ENCODE peak calls at places on chromosome 6, in four cellular contexts. S is K562, F is GM12878, I is HepG2. M is an unnamed sample.

GRCh38 chr6:80332013-80332412 is 225.5 kb downstream of the BCKDHB start:
- DNase-seq in I (no peak), F (no peak), S (no peak), M (no peak)

GRCh38 chr6:132780770-132781371 is 17.6 kb downstream of the SLC18B1 start:
- DNase-seq in S (no peak), I (peak), F (no peak), M (peak)

GRCh38 chr6:108782231-108783041 is 65.8 kb upstream of the ARMC2 start:
- DNase-seq in I (peak), F (no peak), S (peak), M (peak)

GRCh38 chr6:9704989-9705388 is 709.9 kb downstream of the TFAP2A start:
- DNase-seq in S (no peak), I (peak), F (no peak), M (no peak)

GRCh38 chr6:151690303-151690702 is 117.2 kb upstream of the ESR1 start:
- DNase-seq in I (no peak), F (peak), S (no peak), M (no peak)

GRCh38 chr6:15477746-15478145 is 185.1 kb downstream of the DTNBP1 start:
- DNase-seq in S (no peak), I (no peak), F (no peak), M (no peak)

GRCh38 chr6:127022297-127022696 is 96.2 kb upstream of the RSPO3 start:
- DNase-seq in S (no peak), I (peak), F (no peak), M (peak)

GRCh38 chr6:39156763-39157162 is 41.8 kb upstream of the SAYSD1 start:
- DNase-seq in S (no peak), F (no peak), I (no peak), M (no peak)

GRCh38 chr6:18990313-18990978 is 603.3 kb downstream of the RNF144B start:
- DNase-seq in F (no peak), S (peak), I (peak), M (peak)

GRCh38 chr6:85744571-85744970 is 101.9 kb upstream of the SYNCRIP start:
- DNase-seq in S (no peak), F (no peak), I (peak), M (no peak)

GRCh38 chr6:132734694-132735236 is 20.9 kb upstream of the VNN1 start:
- DNase-seq in S (no peak), F (no peak), I (peak), M (peak)

GRCh38 chr6:120355822-120356221 is 978.5 kb downstream of the TBC1D32 start:
- DNase-seq in I (no peak), F (no peak), S (no peak), M (no peak)

GRCh38 chr6:111027219-111027618 is 45.4 kb downstream of the RPF2 start:
- DNase-seq in S (no peak), I (no peak), F (no peak), M (no peak)

GRCh38 chr6:137269803-137270202 is 50.6 kb upstream of the IFNGR1 start:
- DNase-seq in S (no peak), I (no peak), F (no peak), M (no peak)

GRCh38 chr6:131778134-131778533 is 29.7 kb upstream of the ENPP1 start:
- DNase-seq in I (no peak), S (no peak), F (no peak), M (no peak)

GRCh38 chr6:411402-412145 is 20.0 kb downstream of the IRF4 start:
- DNase-seq in S (no peak), F (no peak), I (no peak), M (no peak)

GRCh38 chr6:117605169-117605826 is 3.0 kb upstream of the GOPC start:
- DNase-seq in F (peak), I (peak), S (peak), M (peak)

GRCh38 chr6:79158856-79159516 is 75.5 kb downstream of the HMGN3 start:
- DNase-seq in I (peak), S (no peak), F (no peak), M (no peak)

GRCh38 chr6:33161354-33162320 is 30.6 kb downstream of the COL11A2 start:
- DNase-seq in S (peak), F (no peak), I (peak), M (peak)

GRCh38 chr6:39178235-39178634 is 51.0 kb downstream of the KCNK5 start:
- DNase-seq in I (no peak), F (no peak), S (no peak), M (no peak)

GRCh38 chr6:139342957-139343750 is 31.3 kb downstream of the CITED2 start:
- DNase-seq in S (no peak), I (no peak), F (no peak), M (no peak)

GRCh38 chr6:97668716-97669115 is 385.7 kb upstream of the MMS22L start:
- DNase-seq in S (no peak), F (peak), I (no peak), M (no peak)

GRCh38 chr6:44558315-44559227 is 171.1 kb downstream of the CDC5L start:
- DNase-seq in S (no peak), I (no peak), F (no peak), M (no peak)

GRCh38 chr6:44561832-44562496 is 174.5 kb downstream of the CDC5L start:
- DNase-seq in I (no peak), F (no peak), S (no peak), M (no peak)

GRCh38 chr6:44560458-44561061 is 173.1 kb downstream of the CDC5L start:
- DNase-seq in F (no peak), I (no peak), S (no peak), M (peak)

GRCh38 chr6:44561062-44561591 is 173.6 kb downstream of the CDC5L start:
- DNase-seq in S (no peak), F (no peak), I (no peak), M (peak)

GRCh38 chr6:44559486-44560270 is 172.2 kb downstream of the CDC5L start:
- DNase-seq in I (no peak), F (no peak), S (no peak), M (no peak)
- TF ChIP-seq TARDBP in I (no peak), F (no peak), S (no peak), M (no peak)

GRCh38 chr6:107185570-107185969 is 70.3 kb upstream of the BEND3 start:
- DNase-seq in F (no peak), S (no peak), I (peak), M (peak)
- TF ChIP-seq FOXK2 in F (no peak), S (no peak), I (no peak), M (no peak)

DNA sequence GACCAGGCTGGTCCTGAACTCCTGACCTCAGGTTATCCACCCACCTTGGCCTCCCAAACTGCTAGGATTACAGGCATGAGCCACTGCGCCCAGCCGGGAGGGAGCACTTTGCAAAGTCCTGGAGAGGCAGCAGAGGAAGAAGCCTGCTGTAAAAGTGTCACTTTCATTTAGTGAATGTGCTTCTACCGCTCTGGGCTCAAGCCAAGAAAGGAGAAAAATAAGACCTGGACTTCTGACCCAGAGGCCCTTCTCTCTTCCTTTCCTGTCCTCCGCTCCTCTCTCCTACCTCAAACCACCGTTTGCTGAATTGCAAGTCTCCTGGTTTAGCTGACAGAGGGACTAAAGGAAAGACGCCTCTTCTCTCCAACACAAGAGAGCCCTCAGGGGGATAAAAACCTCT is 84.1 kb upstream of the SLC22A23 start:
- DNase-seq in S (no peak), I (no peak), F (no peak), M (no peak)
- TF ChIP-seq TARDBP in S (no peak), I (no peak), F (no peak), M (no peak)

GRCh38 chr6:155635416-155635815 is 179.8 kb upstream of the NOX3 start:
- DNase-seq in F (no peak), I (no peak), S (no peak), M (no peak)
- TF ChIP-seq FOXK2 in F (no peak), I (no peak), S (no peak), M (no peak)

GRCh38 chr6:13334953-13335352 is 6.6 kb upstream of the TBC1D7 start:
- DNase-seq in S (peak), F (no peak), I (no peak), M (no peak)

GRCh38 chr6:13339863-13340635 is 11.7 kb upstream of the TBC1D7 start:
- DNase-seq in I (no peak), F (no peak), S (no peak), M (no peak)

GRCh38 chr6:13342414-13343019 is 14.2 kb upstream of the TBC1D7 start:
- DNase-seq in I (no peak), S (no peak), F (no peak), M (no peak)

GRCh38 chr6:13336553-13336952 is 8.2 kb upstream of the TBC1D7 start:
- DNase-seq in F (no peak), I (peak), S (peak), M (peak)

DNA sequence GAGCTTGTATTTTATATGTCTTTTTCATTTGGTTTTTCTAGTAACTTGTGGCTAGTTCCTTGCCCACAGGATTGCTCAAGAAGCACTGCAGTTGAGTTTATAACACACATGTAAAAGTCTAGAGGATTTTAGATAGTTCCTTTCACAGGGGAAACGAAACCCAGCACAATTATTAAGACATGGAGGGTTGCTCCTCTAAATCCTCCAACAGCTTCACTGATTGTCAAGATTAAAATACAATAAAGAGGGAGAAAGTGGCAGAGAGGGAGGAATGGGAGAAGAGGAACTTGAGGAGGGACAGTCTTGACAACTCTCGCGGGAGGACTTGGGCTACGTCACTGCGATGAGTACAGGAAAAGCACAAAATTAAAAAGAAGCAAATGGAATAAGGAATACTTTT is 9.7 kb upstream of the TBC1D7 start:
- DNase-seq in F (no peak), S (no peak), I (no peak), M (no peak)
- TF ChIP-seq TARDBP in F (no peak), S (no peak), I (no peak), M (no peak)

DNA sequence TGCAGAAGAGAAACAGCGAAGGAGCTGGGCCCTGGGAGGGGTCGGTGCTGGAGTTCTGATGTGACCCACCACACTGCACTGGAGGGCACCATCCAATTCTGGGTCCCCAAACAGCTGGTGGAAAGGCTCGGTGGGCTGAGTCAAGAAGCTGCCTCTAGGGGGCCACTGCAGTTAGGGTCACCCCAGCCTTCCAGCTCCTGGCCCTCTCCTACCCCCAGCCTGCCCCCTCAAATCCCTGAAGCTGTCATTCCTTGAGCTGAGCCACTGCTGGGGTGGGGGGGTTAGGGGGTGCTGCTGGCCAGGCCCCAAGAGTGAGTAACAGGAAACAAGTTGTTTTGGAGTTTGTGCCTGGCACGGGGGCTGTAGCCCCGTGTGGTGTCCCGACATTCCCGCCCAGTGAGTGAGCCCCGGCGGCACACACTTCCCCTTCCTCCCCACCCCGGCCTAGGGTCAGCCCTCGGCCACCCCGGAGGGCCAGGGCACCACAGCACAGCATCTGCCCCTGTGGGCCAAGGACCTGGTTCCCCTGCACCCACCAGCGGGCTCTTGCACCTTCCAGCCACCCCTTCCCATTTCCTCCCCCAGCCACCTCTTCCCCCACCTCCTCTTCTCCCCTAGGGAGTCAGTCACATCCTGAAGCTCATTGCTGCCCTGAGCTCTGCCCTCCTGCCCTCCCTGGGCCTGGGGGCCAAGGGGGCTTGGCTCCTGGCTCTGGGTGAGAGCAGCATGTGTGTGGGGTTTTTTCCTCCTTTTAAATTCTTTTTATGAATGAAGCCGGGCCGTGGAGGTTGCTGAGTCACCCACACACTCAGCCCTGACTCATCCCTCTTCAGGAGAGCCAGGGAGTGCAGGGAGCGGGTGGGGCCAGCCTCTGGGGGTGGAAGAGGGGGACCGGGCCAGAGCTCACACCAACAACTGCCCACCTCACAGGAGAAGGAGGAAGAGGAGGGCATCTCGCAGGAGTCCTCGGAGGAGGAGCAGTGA is 4.6 kb downstream of the SMIM29 start:
- DNase-seq in I (peak), S (peak), F (no peak), M (peak)
- TF ChIP-seq FOXK2 in I (no peak), S (peak), F (no peak), M (no peak)

GRCh38 chr6:142953373-142954273 is 8.6 kb upstream of the HIVEP2 start:
- DNase-seq in S (no peak), I (no peak), F (no peak), M (no peak)

GRCh38 chr6:142956726-142957125 is 11.8 kb upstream of the HIVEP2 start:
- DNase-seq in F (no peak), I (no peak), S (no peak), M (no peak)

GRCh38 chr6:142954844-142955243 is 9.9 kb upstream of the HIVEP2 start:
- DNase-seq in S (no peak), F (no peak), I (no peak), M (no peak)

GRCh38 chr6:142950291-142950690 is 5.3 kb upstream of the HIVEP2 start:
- DNase-seq in I (no peak), S (no peak), F (no peak), M (no peak)

GRCh38 chr6:142952614-142953013 is 7.6 kb upstream of the HIVEP2 start:
- DNase-seq in I (no peak), S (no peak), F (no peak), M (no peak)
- TF ChIP-seq TARDBP in I (no peak), S (no peak), F (no peak), M (no peak)